ENCODE peak calls at places on chromosomes 16 and 17, in five cellular contexts. F is uterus, I is A549, E is AG04450, P is fibroblast of lung. M is an unnamed sample.

GRCh38 chr16:70720431-70721201 is 34.8 kb upstream of the MTSS2 start:
- DNase-seq in F (no peak), P (no peak), I (no peak), E (no peak), M (no peak)

GRCh38 chr16:35207059-35207999 is 1747.9 kb downstream of the TP53TG3F start:
- DNase-seq in I (no peak), P (no peak), E (no peak), F (no peak), M (no peak)

GRCh38 chr17:4593021-4593797 is 8.9 kb downstream of the SMTNL2 start:
- DNase-seq in F (no peak), E (no peak), P (no peak), I (no peak), M (no peak)

GRCh38 chr16:79599256-79599836 is 1.2 kb downstream of the MAF start:
- DNase-seq in P (peak; percentile 24), E (no peak), I (peak; percentile 31), F (peak; percentile 41), M (no peak)

GRCh38 chr16:14148569-14148968 is 77.5 kb downstream of the MRTFB start:
- DNase-seq in F (no peak), E (no peak), P (no peak), I (peak; percentile 49), M (no peak)

GRCh38 chr17:71548540-71549190 is 572.2 kb upstream of the SOX9 start:
- DNase-seq in F (no peak), E (no peak), P (no peak), I (no peak), M (no peak)

GRCh38 chr17:57853695-57854094 is 3.9 kb upstream of the MRPS23 start:
- DNase-seq in E (no peak), I (no peak), P (no peak), F (no peak), M (no peak)

GRCh38 chr16:89864421-89864820 is 9.0 kb upstream of the TCF25 start:
- DNase-seq in I (no peak), F (no peak), P (no peak), E (no peak), M (no peak)

GRCh38 chr17:82240506-82241182 is 11.8 kb downstream of the SLC16A3 start:
- DNase-seq in P (no peak), E (no peak), F (no peak), I (no peak), M (no peak)

GRCh38 chr16:68910051-68910450 is 66.7 kb downstream of the TANGO6 start:
- DNase-seq in I (no peak), E (no peak), P (no peak), F (no peak), M (no peak)

GRCh38 chr16:96935-97381 is 18.9 kb downstream of the MPG start:
- DNase-seq in P (peak; percentile 85), F (peak; percentile 89), I (peak; percentile 88), E (no peak), M (peak; percentile 88)

GRCh38 chr16:80954985-80955384 is 51.7 kb downstream of the CMC2 start:
- DNase-seq in E (no peak), F (no peak), I (no peak), P (no peak), M (no peak)

GRCh38 chr16:88306860-88307545 is 75.8 kb upstream of the ZNF469 start:
- DNase-seq in E (peak; percentile 92), P (peak; percentile 93), I (no peak), F (no peak), M (peak; percentile 98)

GRCh38 chr16:78488461-78488860 is 389.0 kb downstream of the WWOX start:
- DNase-seq in I (no peak), E (no peak), F (no peak), P (no peak), M (no peak)

GRCh38 chr17:48506246-48506645 is 24.6 kb downstream of the HOXB1 start:
- DNase-seq in I (no peak), E (no peak), P (no peak), F (no peak), M (no peak)
- TF ChIP-seq CTCF in I (no peak), E (no peak), P (peak; percentile 25), F (no peak), M (peak; percentile 1)

GRCh38 chr17:9009096-9009495 is 12.2 kb upstream of the NTN1 start:
- DNase-seq in E (no peak), I (no peak), P (no peak), F (no peak), M (no peak)
- H3K4me3 ChIP-seq in E (no peak overlapping the region), I (no peak overlapping the region), P (no peak overlapping the region), F (no peak overlapping the region), M (no peak overlapping the region)

GRCh38 chr16:86062271-86062965 is 163.5 kb downstream of the IRF8 start:
- DNase-seq in F (no peak), E (no peak), P (no peak), I (no peak), M (no peak)

GRCh38 chr16:86065711-86066110 is 166.7 kb downstream of the IRF8 start:
- DNase-seq in I (no peak), E (no peak), F (no peak), P (no peak), M (no peak)

GRCh38 chr16:86066755-86067154 is 167.8 kb downstream of the IRF8 start:
- DNase-seq in I (no peak), E (no peak), P (no peak), F (no peak), M (no peak)

GRCh38 chr16:86063696-86064405 is 164.9 kb downstream of the IRF8 start:
- DNase-seq in P (no peak), E (no peak), I (no peak), F (no peak), M (no peak)

GRCh38 chr16:86064431-86065250 is 165.7 kb downstream of the IRF8 start:
- DNase-seq in P (no peak), I (no peak), F (no peak), E (no peak), M (no peak)
- TF ChIP-seq CTCF in P (no peak), I (no peak), F (no peak), E (no peak), M (no peak)

GRCh38 chr16:85716016-85716679 is 27.4 kb upstream of the GINS2 start:
- DNase-seq in I (no peak), F (no peak), E (no peak), P (no peak), M (no peak)
- H3K4me3 ChIP-seq in I (no peak overlapping the region), F (no peak overlapping the region), E (no peak overlapping the region), P (no peak overlapping the region), M (no peak overlapping the region)

GRCh38 chr16:57660715-57661463 is 7.2 kb upstream of the ADGRG3 start:
- DNase-seq in E (no peak), I (no peak), P (no peak), F (no peak), M (no peak)
- TF ChIP-seq CTCF in E (no peak), I (no peak), P (no peak), F (no peak), M (no peak)

DNA sequence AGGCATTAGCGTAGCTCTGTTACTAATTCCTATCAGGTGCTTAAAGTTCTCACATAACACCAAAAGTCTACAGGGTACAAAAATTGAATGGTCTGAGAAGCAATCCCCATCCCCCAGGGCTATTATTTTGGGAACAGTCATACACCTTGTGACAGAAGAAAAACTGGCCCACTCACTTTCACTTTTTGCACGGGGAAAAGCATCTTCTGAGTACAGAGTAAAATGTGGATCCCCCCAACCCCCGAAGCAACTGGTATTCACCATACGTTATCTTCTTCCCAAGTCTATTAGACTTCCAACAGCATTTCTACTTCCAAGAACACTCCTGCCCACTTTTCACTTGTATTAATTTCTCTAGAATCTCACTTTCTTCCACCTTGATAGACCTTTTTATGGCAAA is 11.8 kb downstream of the GGA3 start:
- DNase-seq in E (no peak), F (no peak), P (no peak), I (no peak), M (no peak)
- H3K4me3 ChIP-seq in E (no peak overlapping the region), F (no peak overlapping the region), P (no peak overlapping the region), I (no peak overlapping the region), M (no peak overlapping the region)

DNA sequence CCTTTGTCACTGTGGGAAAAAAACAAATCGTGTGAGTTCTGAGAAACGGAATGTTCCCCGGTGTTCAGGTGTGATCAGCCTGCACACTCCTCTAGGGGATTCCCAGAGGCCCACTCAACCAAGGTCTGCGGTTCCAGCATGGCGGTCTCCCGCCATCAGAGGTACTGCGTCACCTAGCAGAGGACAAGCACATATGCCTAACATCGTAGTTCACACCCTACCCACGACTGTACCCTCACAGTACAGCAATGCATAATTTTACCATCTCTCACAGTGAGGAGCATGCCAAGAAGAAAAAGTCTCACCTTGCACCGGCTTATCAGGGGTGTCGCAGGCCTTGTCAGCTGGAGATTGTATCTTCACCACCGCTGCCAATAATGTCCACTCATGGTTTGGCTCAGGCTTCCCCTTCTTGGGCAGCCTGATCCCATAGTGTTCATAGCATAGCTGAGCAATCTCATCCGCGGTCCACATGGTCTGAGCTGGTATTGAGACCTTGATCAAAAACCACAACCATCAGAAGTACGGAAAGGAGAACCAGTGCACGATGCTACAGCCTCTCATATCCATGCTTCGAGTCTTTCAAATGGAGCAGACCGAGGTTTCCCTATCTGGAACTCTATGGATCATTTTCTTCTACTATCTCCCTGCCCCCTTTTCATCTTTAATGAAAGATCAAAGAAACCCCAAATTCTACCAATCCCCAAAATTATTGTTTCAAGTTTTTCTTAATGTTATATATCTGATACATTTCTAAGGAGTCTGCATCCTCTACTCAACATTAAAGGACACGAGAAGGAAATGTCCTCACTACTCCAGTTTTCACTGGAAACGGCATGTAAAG is 2.5 kb downstream of the ADAT1 start:
- DNase-seq in I (no peak), P (no peak), F (no peak), E (no peak), M (no peak)
- TF ChIP-seq CTCF in I (no peak), P (no peak), F (no peak), E (no peak), M (no peak)

GRCh38 chr16:11734025-11734652 is 8.5 kb downstream of the TXNDC11 start:
- DNase-seq in F (no peak), P (no peak), I (no peak), E (no peak), M (no peak)

GRCh38 chr16:11735801-11736200 is 6.9 kb downstream of the TXNDC11 start:
- DNase-seq in E (no peak), I (no peak), P (no peak), F (no peak), M (no peak)

GRCh38 chr16:11737678-11738077 is 5.0 kb downstream of the TXNDC11 start:
- DNase-seq in E (no peak), I (no peak), F (no peak), P (no peak), M (no peak)

GRCh38 chr16:11736903-11737302 is 5.8 kb downstream of the TXNDC11 start:
- DNase-seq in F (no peak), E (no peak), I (no peak), P (no peak), M (no peak)

GRCh38 chr16:11734653-11735043 is 8.0 kb downstream of the TXNDC11 start:
- DNase-seq in F (no peak), P (no peak), I (no peak), E (no peak), M (no peak)
- H3K4me3 ChIP-seq in F (no peak overlapping the region), P (no peak overlapping the region), I (no peak overlapping the region), E (no peak overlapping the region), M (no peak overlapping the region)

M was measured in fibroblast of mammary gland.